ENCODE peak calls at places on chromosome 18, in ten cellular contexts. C, S, M, A, K, T, J, U, G and Z are unnamed samples.

GRCh38 chr18:28854964-28855363 is 678.0 kb upstream of the CDH2 start:
- DNase-seq in C (no peak), S (no peak), M (no peak), A (no peak), K (no peak), T (no peak), J (no peak), U (no peak), G (no peak), Z (no peak)

GRCh38 chr18:21735452-21736015 is 5.1 kb upstream of the MIB1 start:
- DNase-seq in C (no peak), S (no peak), M (peak), A (peak), K (no peak), T (no peak), J (peak), U (no peak), G (peak), Z (no peak)

GRCh38 chr18:62827397-62827796 is 112.1 kb downstream of the PHLPP1 start:
- DNase-seq in C (no peak), S (no peak), M (no peak), A (no peak), K (no peak), T (no peak), J (no peak), U (no peak), G (no peak), Z (no peak)

GRCh38 chr18:56550121-56550520 is 88.3 kb downstream of the TXNL1 start:
- DNase-seq in C (no peak), S (no peak), M (no peak), A (no peak), K (no peak), T (no peak), J (no peak), U (no peak), G (no peak), Z (no peak)

GRCh38 chr18:48354746-48355260 is 54.4 kb downstream of the ZBTB7C start:
- DNase-seq in C (peak), S (no peak), M (peak), A (no peak), K (no peak), T (peak), J (no peak), U (no peak), G (no peak), Z (no peak)

GRCh38 chr18:34942276-34942675 is 98.9 kb upstream of the MAPRE2 start:
- DNase-seq in C (no peak), S (no peak), M (no peak), A (no peak), K (no peak), T (no peak), J (no peak), U (no peak), G (no peak), Z (no peak)

GRCh38 chr18:49186242-49186641 is 235.5 kb upstream of the SMAD7 start:
- DNase-seq in C (no peak), S (no peak), M (no peak), A (no peak), K (no peak), T (no peak), J (no peak), U (no peak), G (no peak), Z (no peak)

GRCh38 chr18:25832008-25832604 is 258.3 kb downstream of the SS18 start:
- DNase-seq in C (no peak), S (peak), M (peak), A (peak), K (peak), T (no peak), J (peak), U (peak), G (peak), Z (no peak)

GRCh38 chr18:13264091-13264777 is 45.7 kb downstream of the LDLRAD4 start:
- DNase-seq in C (peak), S (no peak), M (no peak), A (no peak), K (no peak), T (peak), J (no peak), U (peak), G (no peak), Z (no peak)

GRCh38 chr18:48979944-48980890 is 29.5 kb upstream of the SMAD7 start:
- DNase-seq in C (no peak), S (no peak), M (no peak), A (peak), K (no peak), T (no peak), J (no peak), U (no peak), G (peak), Z (no peak)

GRCh38 chr18:9827856-9828793 is 57.6 kb upstream of the TXNDC2 start:
- DNase-seq in C (peak), S (peak), M (peak), A (peak), K (peak), T (no peak), J (peak), U (no peak), G (no peak), Z (peak)

GRCh38 chr18:36179562-36180334 is 7.5 kb upstream of the MOCOS start:
- DNase-seq in C (peak), S (no peak), M (peak), A (peak), K (peak), T (no peak), J (peak), U (no peak), G (no peak), Z (no peak)

GRCh38 chr18:42351455-42351854 is 396.4 kb downstream of the PIK3C3 start:
- DNase-seq in C (no peak), S (no peak), M (no peak), A (no peak), K (no peak), T (no peak), J (no peak), U (no peak), G (no peak), Z (no peak)

GRCh38 chr18:68915066-68915465 is 117.2 kb downstream of the CCDC102B start:
- DNase-seq in C (no peak), S (no peak), M (no peak), A (no peak), K (no peak), T (no peak), J (no peak), U (no peak), G (no peak), Z (no peak)

GRCh38 chr18:22112215-22112614 is 57.2 kb upstream of the GATA6 start:
- DNase-seq in C (no peak), S (no peak), M (no peak), A (no peak), K (no peak), T (no peak), J (no peak), U (no peak), G (no peak), Z (no peak)

GRCh38 chr18:13452448-13452811 is 233.9 kb downstream of the LDLRAD4 start:
- DNase-seq in C (peak), S (peak), M (peak), A (no peak), K (no peak), T (no peak), J (no peak), U (no peak), G (no peak), Z (no peak)

GRCh38 chr18:9834551-9834950 is 51.2 kb upstream of the TXNDC2 start:
- DNase-seq in C (no peak), S (no peak), M (no peak), A (no peak), K (no peak), T (no peak), J (no peak), U (no peak), G (no peak), Z (no peak)

GRCh38 chr18:35775887-35776286 is 194.3 kb downstream of the GALNT1 start:
- DNase-seq in C (no peak), S (no peak), M (no peak), A (no peak), K (no peak), T (no peak), J (no peak), U (no peak), G (no peak), Z (no peak)

GRCh38 chr18:27378396-27379094 is 193.4 kb upstream of the CHST9 start:
- DNase-seq in C (no peak), S (no peak), M (no peak), A (no peak), K (no peak), T (no peak), J (no peak), U (no peak), G (no peak), Z (no peak)

GRCh38 chr18:41745166-41746049 is 209.6 kb upstream of the PIK3C3 start:
- DNase-seq in C (no peak), S (peak), M (peak), A (peak), K (no peak), T (no peak), J (no peak), U (peak), G (peak), Z (no peak)

GRCh38 chr18:7904529-7904928 is 337.4 kb downstream of the PTPRM start:
- DNase-seq in C (no peak), S (no peak), M (no peak), A (no peak), K (no peak), T (no peak), J (no peak), U (no peak), G (no peak), Z (no peak)

GRCh38 chr18:37659906-37660305 is 94.3 kb upstream of the CELF4 start:
- DNase-seq in C (no peak), S (no peak), M (no peak), A (no peak), K (no peak), T (no peak), J (no peak), U (no peak), G (no peak), Z (peak)

GRCh38 chr18:35478520-35479435 is 19.0 kb downstream of the INO80C start:
- DNase-seq in C (no peak), S (peak), M (peak), A (peak), K (no peak), T (no peak), J (peak), U (no peak), G (peak), Z (no peak)

GRCh38 chr18:37985126-37985525 is 419.5 kb upstream of the CELF4 start:
- DNase-seq in C (no peak), S (no peak), M (no peak), A (no peak), K (no peak), T (no peak), J (no peak), U (no peak), G (no peak), Z (no peak)

GRCh38 chr18:56217406-56217805 is 421.0 kb downstream of the TXNL1 start:
- DNase-seq in C (no peak), S (no peak), M (no peak), A (no peak), K (no peak), T (no peak), J (no peak), U (no peak), G (no peak), Z (no peak)

GRCh38 chr18:45255142-45255890 is 360.0 kb upstream of the SLC14A2 start:
- DNase-seq in C (peak), S (no peak), M (no peak), A (peak), K (peak), T (no peak), J (no peak), U (no peak), G (no peak), Z (no peak)

GRCh38 chr18:43314931-43315330 is 37.6 kb upstream of the SYT4 start:
- DNase-seq in C (no peak), S (no peak), M (no peak), A (no peak), K (no peak), T (no peak), J (no peak), U (no peak), G (no peak), Z (no peak)

GRCh38 chr18:37564796-37565137 is 831 bp downstream of the CELF4 start:
- DNase-seq in C (peak), S (no peak), M (peak), A (peak), K (peak), T (peak), J (peak), U (peak), G (no peak), Z (no peak)

GRCh38 chr18:33805592-33805991 is 227.6 kb downstream of the ASXL3 start:
- DNase-seq in C (no peak), S (no peak), M (no peak), A (no peak), K (no peak), T (no peak), J (no peak), U (peak), G (no peak), Z (no peak)

GRCh38 chr18:23812566-23813440 is 123.5 kb downstream of the LAMA3 start:
- DNase-seq in C (no peak), S (peak), M (no peak), A (no peak), K (no peak), T (no peak), J (peak), U (peak), G (no peak), Z (no peak)

GRCh38 chr18:76496200-76496890 is 1.3 kb upstream of the ZNF516 start:
- DNase-seq in C (peak), S (no peak), M (peak), A (peak), K (peak), T (peak), J (no peak), U (peak), G (peak), Z (no peak)

GRCh38 chr18:68916734-68917133 is 118.9 kb downstream of the CCDC102B start:
- DNase-seq in C (no peak), S (no peak), M (no peak), A (no peak), K (no peak), T (no peak), J (no peak), U (no peak), G (peak), Z (no peak)

DNA sequence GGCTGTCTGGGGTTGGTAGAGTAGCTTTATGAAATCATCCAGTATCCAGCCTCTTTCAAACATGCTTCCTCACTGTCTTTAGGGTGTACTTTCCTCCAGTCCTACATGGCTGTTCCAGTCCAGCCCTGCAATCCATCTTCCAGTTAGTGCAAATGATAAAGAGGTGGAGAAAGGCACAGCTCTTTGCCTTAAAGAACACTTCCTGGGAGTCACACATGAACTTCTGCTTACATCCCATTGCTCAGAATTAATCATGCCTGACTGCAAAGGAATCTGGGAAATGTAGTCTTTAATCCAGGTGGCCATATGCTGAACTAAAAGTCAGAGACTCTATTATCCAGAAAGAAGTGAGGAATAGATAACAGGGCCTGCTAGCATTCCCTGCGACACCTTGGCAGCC is 220.4 kb downstream of the HAUS1 start:
- DNase-seq in C (no peak), S (peak), M (no peak), A (no peak), K (no peak), T (no peak), J (peak), U (peak), G (no peak), Z (no peak)
- TF ChIP-seq EP300 in C (no peak), S (no peak), M (no peak), A (no peak), K (no peak), T (no peak), J (no peak), U (no peak), G (no peak), Z (no peak)

GRCh38 chr18:10936211-10937053 is 212.9 kb downstream of the PIEZO2 start:
- DNase-seq in C (no peak), S (no peak), M (no peak), A (no peak), K (no peak), T (no peak), J (no peak), U (no peak), G (no peak), Z (no peak)
- TF ChIP-seq EP300 in C (no peak), S (no peak), M (no peak), A (no peak), K (no peak), T (no peak), J (no peak), U (no peak), G (no peak), Z (no peak)

GRCh38 chr18:834086-834720 is 22.2 kb upstream of the YES1 start:
- DNase-seq in C (no peak), S (no peak), M (no peak), A (no peak), K (no peak), T (no peak), J (no peak), U (no peak), G (no peak), Z (peak)

GRCh38 chr18:830315-830901 is 18.4 kb upstream of the YES1 start:
- DNase-seq in C (no peak), S (no peak), M (no peak), A (no peak), K (no peak), T (no peak), J (peak), U (no peak), G (no peak), Z (no peak)

GRCh38 chr18:833197-833596 is 21.2 kb upstream of the YES1 start:
- DNase-seq in C (no peak), S (no peak), M (no peak), A (no peak), K (no peak), T (no peak), J (no peak), U (no peak), G (no peak), Z (no peak)

GRCh38 chr18:829432-829831 is 17.4 kb upstream of the YES1 start:
- DNase-seq in C (no peak), S (no peak), M (no peak), A (no peak), K (no peak), T (no peak), J (no peak), U (no peak), G (no peak), Z (no peak)

GRCh38 chr18:832085-832681 is 20.1 kb upstream of the YES1 start:
- DNase-seq in C (no peak), S (no peak), M (peak), A (peak), K (no peak), T (no peak), J (peak), U (no peak), G (peak), Z (no peak)
- TF ChIP-seq EP300 in C (no peak), S (no peak), M (no peak), A (no peak), K (no peak), T (no peak), J (no peak), U (no peak), G (no peak), Z (no peak)

GRCh38 chr18:2914844-2915243 is 68.0 kb downstream of the EMILIN2 start:
- DNase-seq in C (peak), S (no peak), M (no peak), A (no peak), K (peak), T (peak), J (no peak), U (no peak), G (no peak), Z (no peak)
- TF ChIP-seq EP300 in C (no peak), S (no peak), M (no peak), A (no peak), K (no peak), T (no peak), J (no peak), U (no peak), G (no peak), Z (no peak)

GRCh38 chr18:58205780-58206160 is 161.7 kb downstream of the NEDD4L start:
- DNase-seq in C (no peak), S (no peak), M (no peak), A (no peak), K (no peak), T (no peak), J (no peak), U (no peak), G (no peak), Z (peak)

GRCh38 chr18:58208207-58208944 is 164.3 kb downstream of the NEDD4L start:
- DNase-seq in C (no peak), S (no peak), M (no peak), A (no peak), K (no peak), T (no peak), J (no peak), U (no peak), G (no peak), Z (peak)

GRCh38 chr18:58207520-58208152 is 163.6 kb downstream of the NEDD4L start:
- DNase-seq in C (no peak), S (no peak), M (no peak), A (no peak), K (no peak), T (no peak), J (no peak), U (no peak), G (no peak), Z (peak)

GRCh38 chr18:58202406-58202730 is 158.3 kb downstream of the NEDD4L start:
- DNase-seq in C (no peak), S (no peak), M (no peak), A (peak), K (no peak), T (no peak), J (peak), U (peak), G (no peak), Z (no peak)

DNA sequence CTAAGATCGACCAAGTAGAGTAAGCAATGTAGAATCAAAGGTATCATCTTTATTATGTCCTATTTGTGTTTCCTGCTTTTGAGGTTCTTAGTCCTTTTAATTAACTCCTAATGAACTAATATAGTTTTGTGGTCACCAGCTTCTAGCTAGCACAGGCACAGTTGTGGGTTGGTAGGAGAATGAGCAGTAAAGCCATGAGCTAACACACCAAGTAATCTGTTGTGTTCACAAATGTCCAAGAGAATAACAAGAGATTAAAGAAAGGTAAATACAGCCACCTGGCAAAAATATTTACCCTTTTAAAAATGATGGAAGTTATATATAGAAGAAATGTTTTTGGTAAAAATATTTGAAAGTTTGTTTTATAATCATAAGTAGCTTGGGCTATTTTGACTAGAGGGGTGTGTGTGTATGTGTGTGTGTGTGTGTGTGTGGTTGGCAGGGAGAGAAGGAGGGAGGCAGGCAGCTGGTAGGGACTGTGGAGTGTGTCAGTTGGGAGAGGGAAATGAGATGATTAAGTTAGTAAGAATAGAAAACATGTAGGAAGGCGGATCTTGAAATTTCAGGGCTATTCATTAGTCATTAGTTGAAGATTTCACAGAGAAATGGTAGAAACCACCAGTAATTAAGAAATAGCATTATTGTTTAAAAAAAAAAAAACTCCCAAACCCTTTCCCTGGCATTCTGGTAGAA is 161.2 kb downstream of the NEDD4L start:
- DNase-seq in C (no peak), S (no peak), M (no peak), A (no peak), K (peak), T (no peak), J (no peak), U (no peak), G (no peak), Z (peak)
- TF ChIP-seq EP300 in C (no peak), S (no peak), M (no peak), A (no peak), K (no peak), T (no peak), J (no peak), U (no peak), G (no peak), Z (no peak)

GRCh38 chr18:61337527-61337926 is 4.3 kb downstream of the CDH20 start:
- DNase-seq in C (no peak), S (no peak), M (no peak), A (no peak), K (no peak), T (no peak), J (no peak), U (no peak), G (no peak), Z (no peak)
- TF ChIP-seq EP300 in C (no peak), S (no peak), M (no peak), A (no peak), K (no peak), T (no peak), J (no peak), U (no peak), G (no peak), Z (no peak)

DNA sequence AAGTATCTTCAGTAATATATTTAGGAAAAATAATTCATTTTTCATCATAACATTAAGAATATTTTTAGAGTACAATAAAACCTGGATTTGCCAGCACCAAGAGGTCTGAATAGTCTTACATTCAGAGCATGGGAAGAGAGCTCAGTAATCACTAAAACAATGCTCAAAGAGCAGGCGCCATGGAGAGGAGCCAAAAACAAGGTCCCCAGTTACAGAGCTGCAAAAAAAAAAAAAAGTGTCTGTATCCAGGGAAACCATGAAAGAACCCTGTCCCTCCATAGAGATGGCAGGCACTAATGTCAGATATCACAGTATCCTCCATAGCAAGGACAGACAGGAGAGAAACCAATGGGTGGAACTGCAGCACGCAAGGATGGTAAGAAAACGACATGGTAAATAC is 19.5 kb downstream of the FBXO15 start:
- DNase-seq in C (no peak), S (no peak), M (no peak), A (no peak), K (no peak), T (no peak), J (no peak), U (no peak), G (no peak), Z (no peak)
- TF ChIP-seq EP300 in C (no peak), S (no peak), M (no peak), A (no peak), K (no peak), T (no peak), J (no peak), U (no peak), G (no peak), Z (no peak)

GRCh38 chr18:70454705-70455322 is 166.0 kb downstream of the SOCS6 start:
- DNase-seq in C (no peak), S (peak), M (no peak), A (no peak), K (no peak), T (no peak), J (peak), U (peak), G (peak), Z (no peak)
- TF ChIP-seq EP300 in C (no peak), S (no peak), M (no peak), A (no peak), K (no peak), T (no peak), J (no peak), U (no peak), G (no peak), Z (no peak)